ENCODE peak calls at places on chromosomes 2 and 18, in seven cellular contexts. K is tibial nerve, Z is transverse colon, H is ovary, I is GM12878, Y is testis, L is HCT116. U is an unnamed sample. For H3K27me3, the result is how much of the 10 kb centered on the place peaks cover.

GRCh38 chr18:32714571-32715148 is 58.2 kb downstream of the KLHL14 start:
- DNase-seq in K (peak), I (peak), Z (peak), L (peak), Y (peak), H (no peak), U (no peak)

GRCh38 chr2:212968284-212969081 is 182.9 kb downstream of the IKZF2 start:
- DNase-seq in H (no peak), L (no peak), Z (no peak), K (no peak), Y (no peak), I (no peak), U (no peak)

GRCh38 chr2:188631037-188631794 is 339.5 kb downstream of the GULP1 start:
- DNase-seq in Y (no peak), I (no peak), K (no peak), Z (no peak), H (no peak), L (no peak), U (no peak)

GRCh38 chr2:234403074-234403473 is 93.8 kb downstream of the ARL4C start:
- DNase-seq in I (no peak), Y (no peak), H (no peak), L (no peak), Z (no peak), K (no peak), U (no peak)

GRCh38 chr18:49859006-49859359 is 45.6 kb upstream of the ACAA2 start:
- DNase-seq in H (no peak), L (no peak), K (no peak), Y (no peak), Z (peak), I (no peak), U (no peak)

GRCh38 chr2:8662239-8662879 is 19.5 kb upstream of the ID2 start:
- DNase-seq in I (no peak), Y (no peak), H (peak), K (no peak), L (peak), Z (no peak), U (no peak)

GRCh38 chr2:168311265-168311925 is 64.0 kb upstream of the STK39 start:
- DNase-seq in H (no peak), Y (no peak), I (no peak), L (no peak), K (no peak), Z (no peak), U (no peak)

GRCh38 chr2:104412384-104412783 is 441.5 kb upstream of the POU3F3 start:
- DNase-seq in Z (peak), K (peak), Y (peak), H (no peak), I (no peak), L (no peak), U (no peak)

GRCh38 chr2:114714316-114714715 is 271.9 kb downstream of the DPP10 start:
- DNase-seq in K (no peak), Y (no peak), Z (no peak), I (no peak), H (no peak), L (no peak), U (no peak)

GRCh38 chr2:41967426-41968181 is 80.2 kb upstream of the PKDCC start:
- DNase-seq in K (peak), Y (peak), Z (peak), H (no peak), L (no peak), I (no peak), U (peak)

GRCh38 chr2:109046925-109047508 is 58.0 kb upstream of the EDAR start:
- DNase-seq in I (peak), H (no peak), L (peak), K (no peak), Y (no peak), Z (no peak), U (no peak)

GRCh38 chr18:9575558-9575957 is 38.8 kb downstream of the PPP4R1 start:
- DNase-seq in I (no peak), L (peak), K (peak), Y (peak), Z (peak), H (peak), U (peak)

GRCh38 chr18:37264956-37265355 is 300.6 kb downstream of the CELF4 start:
- DNase-seq in I (no peak), L (no peak), K (no peak), Y (no peak), Z (no peak), H (no peak), U (no peak)

GRCh38 chr2:42965910-42966309 is 173.5 kb upstream of the HAAO start:
- DNase-seq in Z (no peak), L (no peak), I (no peak), Y (no peak), H (no peak), K (no peak), U (no peak)

GRCh38 chr2:42969231-42970150 is 177.1 kb upstream of the HAAO start:
- DNase-seq in Y (no peak), H (peak), Z (no peak), K (no peak), L (no peak), I (no peak), U (no peak)

GRCh38 chr2:42965196-42965595 is 172.8 kb upstream of the HAAO start:
- DNase-seq in Y (no peak), H (no peak), L (no peak), I (no peak), Z (no peak), K (no peak), U (no peak)

GRCh38 chr2:42970151-42970550 is 177.8 kb upstream of the HAAO start:
- DNase-seq in K (no peak), I (no peak), Y (no peak), L (no peak), Z (no peak), H (no peak), U (no peak)

DNA sequence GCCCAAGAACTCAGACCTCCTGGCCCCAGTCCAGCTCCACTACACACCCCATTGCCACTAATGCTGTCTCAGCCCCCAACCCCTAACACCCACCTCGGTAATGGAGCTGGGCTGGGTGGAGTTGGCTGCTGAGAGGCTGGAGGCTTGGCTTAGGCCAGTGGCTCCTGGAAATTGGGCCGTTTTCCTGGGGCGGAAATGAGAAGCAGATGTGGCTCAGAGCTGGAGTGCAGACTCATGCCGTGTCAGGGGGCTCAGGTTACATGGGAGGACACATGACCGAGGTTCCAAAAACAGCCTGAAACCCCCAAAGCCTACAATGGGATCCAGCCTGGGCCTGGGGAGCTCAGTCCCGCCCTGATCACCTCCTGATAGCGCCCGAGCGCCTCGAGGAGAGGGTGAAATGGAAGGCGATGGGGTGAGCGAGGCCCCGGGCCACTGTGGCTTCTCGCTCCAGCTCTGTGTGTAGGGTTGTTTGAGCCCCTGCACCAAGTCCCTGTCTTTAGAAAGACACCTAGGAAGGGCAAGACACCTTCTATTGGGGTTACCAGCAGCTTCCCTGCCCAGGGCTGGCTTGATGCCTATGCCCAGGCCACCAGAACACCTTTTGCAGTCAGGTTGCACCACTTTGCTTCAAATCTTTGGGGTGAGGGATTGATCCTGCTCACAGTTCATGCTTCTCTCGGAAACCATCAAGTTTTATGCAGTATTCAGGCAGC is 175.7 kb upstream of the HAAO start:
- DNase-seq in L (no peak), Z (no peak), I (no peak), K (peak), H (peak), Y (peak), U (peak)
- TF ChIP-seq POLR2A in L (no peak), Z (no peak), I (no peak), K (no peak), H (no peak), Y (no peak), U (no peak)

DNA sequence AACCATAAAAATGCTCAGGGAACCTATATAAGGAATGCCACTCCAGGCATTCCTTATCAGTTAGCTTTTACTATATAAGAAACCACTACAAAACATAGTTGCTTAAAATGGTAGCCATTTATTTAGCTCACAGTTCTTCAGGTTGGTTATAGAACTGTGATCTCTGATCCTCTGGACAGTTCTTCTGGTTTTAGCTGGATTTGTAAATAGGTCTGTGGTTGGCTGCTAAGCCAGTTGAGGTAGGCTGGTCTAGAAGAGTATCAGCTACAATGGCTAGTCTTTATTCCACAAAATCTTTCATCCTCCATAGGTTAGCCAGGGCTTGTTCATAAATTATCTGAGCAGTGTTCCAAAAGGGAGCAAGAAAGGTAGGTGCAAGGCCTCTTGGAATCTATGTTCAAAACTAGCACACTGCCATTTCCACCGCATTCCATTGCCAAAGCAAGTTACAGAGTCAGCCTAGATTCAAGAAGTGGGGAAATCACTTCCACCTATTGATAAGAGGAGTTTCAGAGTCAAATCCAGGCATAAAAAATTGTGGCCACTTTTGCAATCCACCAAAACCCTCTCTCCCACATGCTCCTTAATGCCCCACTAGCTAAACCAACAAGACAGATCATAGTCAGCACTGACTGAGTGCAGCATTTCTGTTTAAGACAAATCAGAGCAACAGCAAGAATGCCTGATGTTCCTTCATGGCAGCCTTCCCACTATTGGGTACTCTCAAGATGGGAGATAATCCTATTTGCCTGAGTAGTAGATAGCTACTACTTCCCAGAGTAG is 146.4 kb downstream of the IRS1 start:
- DNase-seq in L (no peak), Y (no peak), K (no peak), Z (no peak), I (no peak), H (no peak), U (no peak)
- H3K27me3 ChIP-seq in L (under half), Y (under half), K (under half), Z (under half), I (under half), H (under half), U (under half)

GRCh38 chr2:230660294-230661060 is 52.2 kb upstream of the CAB39 start:
- DNase-seq in Z (peak), L (no peak), K (peak), I (peak), Y (peak), H (no peak), U (peak)
- H3K27ac ChIP-seq in Z (peak), L (no peak), K (peak), I (peak), Y (no peak), H (no peak), U (peak)

GRCh38 chr2:95234806-95235205 is 27.5 kb downstream of the ZNF892 start:
- DNase-seq in I (no peak), Z (no peak), H (no peak), L (no peak), K (no peak), Y (no peak), U (no peak)

GRCh38 chr2:95232232-95232631 is 24.9 kb downstream of the ZNF892 start:
- DNase-seq in I (no peak), K (no peak), L (no peak), H (no peak), Z (no peak), Y (no peak), U (no peak)

GRCh38 chr2:95234286-95234785 is 27.0 kb downstream of the ZNF892 start:
- DNase-seq in Y (no peak), K (no peak), H (no peak), Z (no peak), I (no peak), L (no peak), U (no peak)

GRCh38 chr2:95231723-95232122 is 24.4 kb downstream of the ZNF892 start:
- DNase-seq in H (no peak), Y (peak), I (no peak), K (peak), L (peak), Z (peak), U (no peak)
- TF ChIP-seq POLR2A in H (no peak), Y (no peak), I (no peak), K (no peak), L (no peak), Z (no peak), U (no peak)

DNA sequence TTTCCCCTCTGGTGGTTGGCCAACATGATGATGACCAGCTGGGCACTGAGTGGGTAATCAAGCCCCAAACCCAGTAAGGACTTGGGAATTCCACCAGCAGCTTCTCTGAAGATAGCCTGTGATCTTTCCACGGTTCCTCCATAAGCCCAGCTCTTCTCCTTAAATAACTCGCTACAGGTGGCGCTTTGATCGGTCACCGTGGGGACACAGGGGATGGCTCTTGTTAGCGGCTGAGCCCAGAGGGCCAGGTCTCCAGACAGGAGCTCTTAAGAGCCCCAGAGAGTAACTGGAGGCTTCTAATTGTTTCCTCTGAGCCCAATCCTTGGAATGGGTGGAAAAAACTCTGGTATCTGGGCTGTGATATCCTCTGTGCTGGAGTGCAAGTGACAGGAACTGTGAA is 13.6 kb upstream of the INHBB start:
- DNase-seq in Y (no peak), L (no peak), H (no peak), K (no peak), I (no peak), Z (no peak), U (no peak)
- H3K27me3 ChIP-seq in Y (under half), L (under half), H (under half), K (under half), I (under half), Z (under half), U (under half)

GRCh38 chr2:100425573-100426383 is 8.3 kb upstream of the CHST10 start:
- DNase-seq in H (no peak), L (no peak), I (no peak), Z (no peak), Y (no peak), K (no peak), U (no peak)

GRCh38 chr2:100422320-100422719 is 4.9 kb upstream of the CHST10 start:
- DNase-seq in Y (peak), Z (no peak), L (peak), H (no peak), K (no peak), I (no peak), U (no peak)

GRCh38 chr2:100425107-100425506 is 7.6 kb upstream of the CHST10 start:
- DNase-seq in K (no peak), Y (no peak), I (no peak), H (no peak), Z (no peak), L (no peak), U (no peak)

GRCh38 chr2:100424277-100424875 is 6.9 kb upstream of the CHST10 start:
- DNase-seq in H (no peak), L (no peak), Z (no peak), I (no peak), K (no peak), Y (no peak), U (no peak)

DNA sequence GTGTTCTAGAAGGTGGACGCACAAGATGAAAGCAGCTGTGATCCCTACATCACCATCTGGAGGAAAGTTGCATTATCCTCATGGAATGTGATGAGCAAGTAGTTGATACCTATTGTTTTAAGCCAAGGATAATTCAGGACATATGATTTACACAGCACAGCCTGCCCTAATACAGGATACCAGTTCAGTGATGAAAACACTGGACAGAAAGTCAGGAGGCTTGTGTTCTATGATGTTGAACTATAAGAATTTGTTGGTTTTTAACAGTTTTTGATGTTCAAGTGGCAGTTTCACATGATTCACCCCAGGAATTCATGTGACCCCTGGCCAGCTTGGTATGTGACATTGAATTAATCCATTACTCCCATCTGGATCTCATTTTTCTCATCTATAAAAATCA is 6.2 kb upstream of the CHST10 start:
- DNase-seq in Y (no peak), I (no peak), L (no peak), Z (no peak), K (no peak), H (no peak), U (no peak)
- H3K27ac ChIP-seq in Y (no peak), I (no peak), L (no peak), Z (no peak), K (no peak), H (no peak), U (no peak)